ENCODE peak calls at places on chromosomes 6 and 20, in four cellular contexts. One of them, this sample, is unnamed.

GRCh38 chr6:4543596-4543995 is 232.6 kb upstream of the CDYL start:
- DNase-seq in RWPE1: no peak
- DNase-seq in fibroblast of the aortic adventitia: no peak
- DNase-seq in GM10248: no peak
- DNase-seq in this sample: no peak

GRCh38 chr6:168333039-168333438 is 13.5 kb upstream of the DACT2 start:
- DNase-seq in RWPE1: no peak
- DNase-seq in GM10248: no peak
- DNase-seq in fibroblast of the aortic adventitia: no peak
- DNase-seq in this sample: peak; percentile 50

GRCh38 chr20:58853976-58854637 is 1.6 kb downstream of the GNAS start:
- DNase-seq in GM10248: no peak
- DNase-seq in RWPE1: no peak
- DNase-seq in fibroblast of the aortic adventitia: no peak
- DNase-seq in this sample: no peak

GRCh38 chr6:83292900-83293843 is 100.0 kb downstream of the RWDD2A start:
- DNase-seq in GM10248: peak; percentile 20
- DNase-seq in RWPE1: no peak
- DNase-seq in fibroblast of the aortic adventitia: no peak
- DNase-seq in this sample: no peak

GRCh38 chr6:101806241-101806640 is 412.7 kb downstream of the GRIK2 start:
- DNase-seq in GM10248: no peak
- DNase-seq in RWPE1: no peak
- DNase-seq in fibroblast of the aortic adventitia: peak; percentile 89
- DNase-seq in this sample: no peak

GRCh38 chr6:100078509-100078908 is 84.5 kb upstream of the MCHR2 start:
- DNase-seq in RWPE1: no peak
- DNase-seq in GM10248: no peak
- DNase-seq in fibroblast of the aortic adventitia: peak; percentile 27
- DNase-seq in this sample: peak; percentile 55

GRCh38 chr6:157534991-157535353 is 154.0 kb downstream of the ZDHHC14 start:
- DNase-seq in GM10248: no peak
- DNase-seq in RWPE1: no peak
- DNase-seq in fibroblast of the aortic adventitia: no peak
- DNase-seq in this sample: peak; percentile 6

GRCh38 chr6:147579667-147580066 is 71.2 kb downstream of the SAMD5 start:
- DNase-seq in GM10248: no peak
- DNase-seq in RWPE1: no peak
- DNase-seq in fibroblast of the aortic adventitia: peak; percentile 1
- DNase-seq in this sample: no peak

GRCh38 chr6:6875818-6876470 is 231.8 kb upstream of the RREB1 start:
- DNase-seq in fibroblast of the aortic adventitia: peak; percentile 45
- DNase-seq in GM10248: no peak
- DNase-seq in RWPE1: peak; percentile 83
- DNase-seq in this sample: peak; percentile 7

GRCh38 chr6:104166055-104166668 is 693.6 kb downstream of the HACE1 start:
- DNase-seq in GM10248: no peak
- DNase-seq in fibroblast of the aortic adventitia: no peak
- DNase-seq in RWPE1: no peak
- DNase-seq in this sample: no peak
- TF ChIP-seq CTCF in GM10248: no peak
- TF ChIP-seq CTCF in fibroblast of the aortic adventitia: no peak
- TF ChIP-seq CTCF in RWPE1: no peak
- TF ChIP-seq CTCF in this sample: no peak

GRCh38 chr6:39493717-39494116 is 171.2 kb upstream of the KCNK16 start:
- DNase-seq in RWPE1: no peak
- DNase-seq in fibroblast of the aortic adventitia: no peak
- DNase-seq in GM10248: no peak
- DNase-seq in this sample: no peak

GRCh38 chr6:39488255-39488881 is 165.9 kb upstream of the KCNK16 start:
- DNase-seq in fibroblast of the aortic adventitia: no peak
- DNase-seq in RWPE1: no peak
- DNase-seq in GM10248: no peak
- DNase-seq in this sample: no peak

GRCh38 chr6:39495023-39495422 is 172.5 kb upstream of the KCNK16 start:
- DNase-seq in fibroblast of the aortic adventitia: no peak
- DNase-seq in RWPE1: no peak
- DNase-seq in GM10248: no peak
- DNase-seq in this sample: no peak

GRCh38 chr6:39493174-39493573 is 170.7 kb upstream of the KCNK16 start:
- DNase-seq in RWPE1: peak; percentile 4
- DNase-seq in GM10248: no peak
- DNase-seq in fibroblast of the aortic adventitia: no peak
- DNase-seq in this sample: no peak

DNA sequence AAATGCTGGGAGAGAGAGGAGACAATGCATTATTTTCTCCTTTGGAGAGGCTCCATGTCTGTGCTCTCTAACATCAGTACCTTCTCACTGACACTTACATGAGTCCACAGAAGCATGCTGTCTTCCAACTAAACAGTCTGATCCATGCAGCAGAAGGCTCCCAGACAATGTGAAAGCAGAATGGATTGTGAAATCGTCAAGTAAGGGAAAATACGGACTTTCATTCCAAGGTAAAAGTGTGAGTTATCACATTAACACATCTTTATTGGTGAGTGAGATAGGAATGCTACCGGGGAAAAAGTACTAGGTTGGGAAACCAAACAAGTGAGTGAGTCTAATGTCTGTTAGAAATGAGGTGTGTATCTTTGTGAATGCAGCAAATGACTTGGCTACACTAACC is 167.6 kb upstream of the KCNK16 start:
- DNase-seq in GM10248: no peak
- DNase-seq in RWPE1: no peak
- DNase-seq in fibroblast of the aortic adventitia: no peak
- DNase-seq in this sample: no peak
- TF ChIP-seq CTCF in GM10248: no peak
- TF ChIP-seq CTCF in RWPE1: no peak
- TF ChIP-seq CTCF in fibroblast of the aortic adventitia: no peak
- TF ChIP-seq CTCF in this sample: no peak

GRCh38 chr20:62401331-62401779 is 5.7 kb downstream of the CABLES2 start:
- DNase-seq in RWPE1: no peak
- DNase-seq in GM10248: no peak
- DNase-seq in fibroblast of the aortic adventitia: no peak
- DNase-seq in this sample: no peak
- TF ChIP-seq CTCF in RWPE1: peak; percentile 52
- TF ChIP-seq CTCF in GM10248: no peak
- TF ChIP-seq CTCF in fibroblast of the aortic adventitia: peak; percentile 24
- TF ChIP-seq CTCF in this sample: no peak

GRCh38 chr20:31603822-31604566 is 1.1 kb upstream of the ID1 start:
- DNase-seq in GM10248: peak; percentile 83
- DNase-seq in fibroblast of the aortic adventitia: peak; percentile 96
- DNase-seq in RWPE1: peak; percentile 91
- DNase-seq in this sample: peak; percentile 100
- TF ChIP-seq CTCF in GM10248: no peak
- TF ChIP-seq CTCF in fibroblast of the aortic adventitia: no peak
- TF ChIP-seq CTCF in RWPE1: no peak
- TF ChIP-seq CTCF in this sample: no peak

GRCh38 chr6:124799638-124800037 is 162.6 kb upstream of the RNF217 start:
- DNase-seq in GM10248: no peak
- DNase-seq in fibroblast of the aortic adventitia: no peak
- DNase-seq in RWPE1: no peak
- DNase-seq in this sample: no peak
- TF ChIP-seq CTCF in GM10248: no peak
- TF ChIP-seq CTCF in fibroblast of the aortic adventitia: no peak
- TF ChIP-seq CTCF in RWPE1: no peak
- TF ChIP-seq CTCF in this sample: no peak

DNA sequence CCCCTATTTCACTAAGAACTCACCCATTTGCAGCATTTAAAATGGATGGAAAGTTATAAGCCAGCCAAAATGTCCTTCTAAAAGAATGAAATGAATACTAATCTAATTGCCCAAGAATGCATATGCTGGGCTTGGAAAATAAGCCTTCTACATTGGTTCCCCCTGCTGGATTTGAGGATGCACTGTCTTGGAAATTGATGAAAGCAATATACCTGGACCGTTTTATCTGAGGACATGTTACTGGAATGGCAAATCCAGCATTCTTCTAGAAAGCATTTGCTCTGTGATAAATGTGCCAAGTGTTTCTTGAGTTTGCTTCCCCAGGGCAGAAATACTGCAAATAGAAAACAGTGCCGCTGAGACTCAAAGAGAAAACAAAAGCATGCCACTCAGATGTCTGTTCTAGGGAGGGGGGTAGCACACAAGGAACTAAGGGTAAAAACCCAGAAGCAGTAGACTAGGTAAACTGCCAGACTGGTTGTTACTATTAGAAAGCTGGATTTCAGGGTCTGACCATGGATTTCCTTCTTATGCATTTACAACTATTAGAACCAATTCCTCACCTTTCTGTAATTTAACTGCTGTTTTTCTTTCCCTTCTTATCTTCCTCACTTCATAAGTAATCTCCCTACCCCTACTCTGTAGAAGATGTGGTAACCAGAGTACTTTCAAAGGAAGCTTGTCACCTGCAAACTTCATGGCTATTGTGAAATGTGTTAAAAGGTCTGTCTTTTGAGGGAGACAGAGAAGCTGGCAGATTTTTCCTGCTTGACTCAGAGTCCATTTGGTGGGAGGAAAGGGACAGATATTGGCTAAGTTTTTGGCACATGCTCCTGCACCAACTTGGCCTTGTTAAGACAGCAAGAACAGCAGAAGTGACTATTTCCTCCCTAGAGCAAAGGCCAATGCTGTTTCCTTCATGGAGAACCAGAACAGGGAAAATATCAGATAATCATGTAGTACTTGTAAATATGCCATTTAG is 642.6 kb downstream of the KIF16B start:
- DNase-seq in fibroblast of the aortic adventitia: no peak
- DNase-seq in GM10248: no peak
- DNase-seq in RWPE1: peak; percentile 20
- DNase-seq in this sample: no peak
- TF ChIP-seq CTCF in fibroblast of the aortic adventitia: no peak
- TF ChIP-seq CTCF in GM10248: peak; percentile 25
- TF ChIP-seq CTCF in RWPE1: peak; percentile 46
- TF ChIP-seq CTCF in this sample: no peak

GRCh38 chr6:39870950-39871349 is 63.3 kb downstream of the MOCS1 start:
- DNase-seq in GM10248: no peak
- DNase-seq in RWPE1: no peak
- DNase-seq in fibroblast of the aortic adventitia: no peak
- DNase-seq in this sample: no peak

GRCh38 chr6:39867592-39867991 is 66.7 kb downstream of the MOCS1 start:
- DNase-seq in RWPE1: no peak
- DNase-seq in GM10248: no peak
- DNase-seq in fibroblast of the aortic adventitia: no peak
- DNase-seq in this sample: peak; percentile 8

GRCh38 chr6:39861663-39862062 is 69.5 kb downstream of the DAAM2 start:
- DNase-seq in GM10248: no peak
- DNase-seq in RWPE1: no peak
- DNase-seq in fibroblast of the aortic adventitia: no peak
- DNase-seq in this sample: no peak

DNA sequence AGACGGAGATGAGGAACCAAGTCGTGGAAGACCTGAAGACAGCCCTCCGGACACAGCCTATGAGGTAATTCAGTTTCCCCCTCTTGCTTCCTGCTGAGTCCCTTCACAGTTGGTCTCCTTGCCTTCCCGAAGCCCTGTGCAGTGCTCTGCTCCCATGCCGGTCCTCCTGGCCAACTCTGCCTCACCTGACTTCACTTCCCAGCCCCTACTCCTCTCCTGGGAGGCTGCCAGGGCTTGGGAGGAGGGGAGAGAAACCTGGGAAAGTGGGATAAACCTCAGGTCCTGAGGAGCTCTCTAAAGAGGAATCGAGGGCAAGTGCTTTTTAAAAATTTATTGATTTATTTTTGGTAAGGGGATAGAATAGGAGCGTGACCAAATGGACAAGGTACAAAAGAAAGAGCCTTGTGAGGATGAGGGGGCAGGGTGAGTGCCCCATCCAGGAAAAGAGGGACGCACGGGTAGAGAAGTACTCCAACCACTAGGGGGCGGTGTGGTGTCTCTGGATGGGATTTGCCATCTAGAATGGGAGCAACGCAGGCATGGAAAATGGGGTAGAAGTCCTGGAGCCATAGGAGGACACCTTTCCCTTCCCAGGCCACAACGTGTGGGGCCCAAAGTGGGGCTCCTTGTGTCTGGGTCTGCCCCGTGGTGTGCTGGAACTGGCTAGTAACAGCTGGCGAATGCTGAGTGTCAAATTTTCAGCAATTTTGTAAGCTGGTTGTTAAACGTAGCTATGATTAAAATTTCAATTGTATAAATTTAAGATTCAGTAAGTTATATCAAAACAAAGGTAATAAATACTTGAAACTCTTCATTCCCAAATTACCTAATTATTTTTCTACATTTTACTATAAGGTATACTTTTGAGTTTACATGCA is 69.0 kb downstream of the MOCS1 start:
- DNase-seq in fibroblast of the aortic adventitia: peak; percentile 75
- DNase-seq in RWPE1: peak; percentile 69
- DNase-seq in GM10248: peak; percentile 75
- DNase-seq in this sample: peak; percentile 79
- TF ChIP-seq CTCF in fibroblast of the aortic adventitia: peak; percentile 78
- TF ChIP-seq CTCF in RWPE1: peak; percentile 62
- TF ChIP-seq CTCF in GM10248: peak; percentile 81
- TF ChIP-seq CTCF in this sample: peak; percentile 83

GRCh38 chr6:154623391-154623790 is 109.8 kb upstream of the SCAF8 start:
- DNase-seq in GM10248: no peak
- DNase-seq in fibroblast of the aortic adventitia: no peak
- DNase-seq in RWPE1: no peak
- DNase-seq in this sample: no peak
- TF ChIP-seq CTCF in GM10248: no peak
- TF ChIP-seq CTCF in fibroblast of the aortic adventitia: no peak
- TF ChIP-seq CTCF in RWPE1: no peak
- TF ChIP-seq CTCF in this sample: no peak

This sample was measured in Calu3.